ENCODE peak calls at places on chromosomes 13 and 19, in four cellular contexts. D is H1, S is GM12878, G is K562. L is an unnamed sample.

GRCh38 chr19:34246340-34246739 is 8.0 kb upstream of the GARRE1 start:
- DNase-seq in D (no peak), S (no peak), G (no peak), L (no peak)

GRCh38 chr13:23751195-23751594 is 138.0 kb downstream of the MIPEP start:
- DNase-seq in D (no peak), S (peak; percentile 41), G (no peak), L (peak; percentile 53)

GRCh38 chr19:7811989-7812388 is 18.0 kb upstream of the EVI5L start:
- DNase-seq in D (no peak), S (no peak), G (no peak), L (peak; percentile 28)

GRCh38 chr19:27738569-27739193 is 1474.3 kb downstream of the UQCRFS1 start:
- DNase-seq in D (no peak), S (no peak), G (no peak), L (no peak)

GRCh38 chr13:98919566-98919965 is 58.3 kb downstream of the DOCK9 start:
- DNase-seq in D (no peak), S (no peak), G (no peak), L (no peak)

GRCh38 chr13:51834581-51835158 is 10.3 kb downstream of the TMEM272 start:
- DNase-seq in D (no peak), S (no peak), G (no peak), L (no peak)

GRCh38 chr13:107124129-107124718 is 556.3 kb upstream of the ARGLU1 start:
- DNase-seq in D (no peak), S (no peak), G (no peak), L (peak; percentile 36)

GRCh38 chr13:49635599-49636433 is 7.5 kb downstream of the ARL11 start:
- DNase-seq in D (peak; percentile 33), S (peak; percentile 39), G (no peak), L (peak; percentile 43)

GRCh38 chr13:25980255-25980654 is 71.6 kb downstream of the SHISA2 start:
- DNase-seq in D (peak; percentile 46), S (no peak), G (peak; percentile 12), L (peak; percentile 3)

GRCh38 chr19:46732966-46733692 is 12.7 kb upstream of the FKRP start:
- DNase-seq in D (no peak), S (no peak), G (no peak), L (peak; percentile 44)

GRCh38 chr19:21505459-21506393 is at the start of gene ZNF429:
- DNase-seq in D (peak; percentile 85), S (peak; percentile 60), G (peak; percentile 94), L (peak; percentile 92)

GRCh38 chr19:39765091-39766076 is 13.3 kb upstream of the LEUTX start:
- DNase-seq in D (peak; percentile 13), S (no peak), G (peak; percentile 30), L (peak; percentile 41)

GRCh38 chr13:75180805-75181455 is 301.0 kb downstream of the TBC1D4 start:
- DNase-seq in D (no peak), S (no peak), G (no peak), L (peak; percentile 50)

GRCh38 chr19:47445937-47446402 is 25.7 kb downstream of the SLC8A2 start:
- DNase-seq in D (no peak), S (no peak), G (peak; percentile 61), L (no peak)

GRCh38 chr13:30071890-30072817 is 221.7 kb upstream of the UBL3 start:
- DNase-seq in D (no peak), S (no peak), G (no peak), L (no peak)

GRCh38 chr19:35513975-35514809 is 743 bp upstream of the DMKN start:
- DNase-seq in D (no peak), S (no peak), G (no peak), L (no peak)

GRCh38 chr19:33390120-33390907 is 16.8 kb downstream of the CEBPG start:
- DNase-seq in D (no peak), S (no peak), G (no peak), L (no peak)

GRCh38 chr13:29819157-29819556 is 31.3 kb downstream of the UBL3 start:
- DNase-seq in D (no peak), S (no peak), G (no peak), L (no peak)

GRCh38 chr13:34294483-34295129 is 476.7 kb downstream of the RFC3 start:
- DNase-seq in D (no peak), S (no peak), G (no peak), L (no peak)

GRCh38 chr19:7772752-7773291 is 9.8 kb downstream of the CLEC4M start:
- DNase-seq in D (no peak), S (peak; percentile 68), G (no peak), L (no peak)

GRCh38 chr19:942133-942645 is 16.4 kb downstream of the ARID3A start:
- DNase-seq in D (no peak), S (no peak), G (no peak), L (no peak)

GRCh38 chr19:43776285-43776684 is 4.5 kb downstream of the KCNN4 start:
- DNase-seq in D (no peak), S (no peak), G (peak; percentile 54), L (no peak)

GRCh38 chr13:29994911-29995601 is 144.6 kb upstream of the UBL3 start:
- DNase-seq in D (no peak), S (no peak), G (no peak), L (no peak)

GRCh38 chr13:39374741-39375189 is 228.2 kb downstream of the LHFPL6 start:
- DNase-seq in D (no peak), S (no peak), G (no peak), L (no peak)

GRCh38 chr19:33727331-33728028 is 69.2 kb upstream of the KCTD15 start:
- DNase-seq in D (no peak), S (no peak), G (no peak), L (no peak)

GRCh38 chr13:51520524-51520923 is 63.7 kb upstream of the WDFY2 start:
- DNase-seq in D (no peak), S (no peak), G (no peak), L (peak; percentile 80)

GRCh38 chr13:46367622-46368327 is 19.3 kb downstream of the RUBCNL start:
- DNase-seq in D (no peak), S (no peak), G (no peak), L (peak; percentile 45)

GRCh38 chr19:18814063-18814462 is 17.7 kb upstream of the UPF1 start:
- DNase-seq in D (no peak), S (no peak), G (no peak), L (no peak)

GRCh38 chr19:33736787-33737186 is 59.9 kb upstream of the KCTD15 start:
- DNase-seq in D (no peak), S (no peak), G (no peak), L (no peak)

GRCh38 chr13:110419391-110419791 is 112.3 kb downstream of the COL4A2 start:
- DNase-seq in D (no peak), S (no peak), G (no peak), L (no peak)

GRCh38 chr19:31980851-31981250 is 364.6 kb upstream of the ZNF507 start:
- DNase-seq in D (no peak), S (no peak), G (no peak), L (no peak)

GRCh38 chr19:5956728-5957127 is 21.2 kb downstream of the RANBP3 start:
- DNase-seq in D (no peak), S (no peak), G (no peak), L (no peak)

GRCh38 chr19:11142528-11143171 is 12.9 kb downstream of the SPC24 start:
- DNase-seq in D (no peak), S (no peak), G (peak; percentile 81), L (peak; percentile 95)

GRCh38 chr19:9295411-9295849 is 14.2 kb downstream of the ZNF699 start:
- DNase-seq in D (no peak), S (no peak), G (no peak), L (no peak)

GRCh38 chr13:29892149-29892548 is 41.7 kb upstream of the UBL3 start:
- DNase-seq in D (no peak), S (no peak), G (no peak), L (no peak)

GRCh38 chr19:1812426-1813196 is 535 bp upstream of the ATP8B3 start:
- DNase-seq in D (peak; percentile 93), S (peak; percentile 82), G (peak; percentile 94), L (peak; percentile 90)

DNA sequence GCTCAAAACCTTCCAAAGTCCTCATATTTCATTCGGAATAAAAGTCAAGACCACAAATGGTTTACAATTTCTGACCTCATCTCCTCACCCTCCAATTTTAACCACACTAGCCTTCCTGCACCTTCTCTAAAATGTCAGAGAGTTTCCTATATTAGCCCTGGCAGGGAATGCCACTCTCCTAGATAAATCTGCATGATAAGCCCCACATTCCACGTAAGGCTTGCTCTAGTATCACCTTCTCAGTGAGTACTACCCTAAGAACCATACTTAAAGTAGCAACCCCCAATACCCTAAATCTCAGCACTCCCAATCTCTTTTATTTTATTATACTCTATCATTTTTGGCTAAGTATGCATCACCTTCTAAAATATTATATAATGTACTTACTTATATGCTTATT is 100.5 kb upstream of the SLITRK5 start:
- DNase-seq in D (no peak), S (no peak), G (no peak), L (no peak)
- TF ChIP-seq CHD1 in D (no peak), S (no peak), G (no peak), L (no peak)

DNA sequence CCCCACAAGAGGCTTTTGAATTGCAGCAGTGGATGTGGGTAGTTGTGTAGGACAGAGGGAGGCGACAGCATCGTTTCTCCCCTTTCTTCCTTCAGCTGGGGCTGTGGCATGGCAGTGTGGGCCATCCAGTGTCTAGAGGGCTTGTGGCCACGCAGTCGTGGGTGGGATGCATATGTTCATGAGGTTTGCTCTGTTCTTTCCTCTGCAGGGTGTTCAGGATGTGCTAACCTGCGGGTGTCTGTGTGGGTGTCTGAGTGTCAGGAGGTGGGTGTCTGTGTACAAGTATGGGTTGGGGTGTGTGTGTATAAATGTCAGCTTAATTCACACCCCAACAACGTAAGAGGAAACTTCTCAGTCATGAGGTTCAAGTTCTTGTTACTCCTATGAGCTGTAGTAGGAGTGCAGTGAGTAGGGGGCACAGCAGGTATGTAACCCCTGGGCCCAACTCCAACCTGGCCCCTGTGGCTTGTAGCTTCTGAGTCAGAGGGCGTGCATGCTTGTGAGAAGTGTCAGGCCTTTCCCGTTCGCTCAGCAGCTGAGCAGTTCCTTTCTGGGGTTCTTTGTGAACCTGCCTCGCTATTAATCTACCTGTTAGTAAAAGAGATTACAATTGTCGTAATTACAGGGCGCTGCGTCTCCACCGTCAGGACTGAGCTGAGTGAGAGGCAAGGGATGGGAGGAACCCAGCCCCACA is 49.0 kb downstream of the NFIX start:
- DNase-seq in D (no peak), S (no peak), G (no peak), L (peak; percentile 62)
- TF ChIP-seq CHD1 in D (no peak), S (no peak), G (no peak), L (no peak)

GRCh38 chr13:20193142-20193923 is 595 bp upstream of the GJB2 start:
- DNase-seq in D (no peak), S (no peak), G (no peak), L (no peak)

GRCh38 chr13:20193924-20194631 is 1.3 kb upstream of the GJB2 start:
- DNase-seq in D (no peak), S (no peak), G (no peak), L (no peak)

GRCh38 chr13:20198781-20199180 is 6.0 kb upstream of the GJB2 start:
- DNase-seq in D (no peak), S (no peak), G (no peak), L (no peak)

GRCh38 chr13:20195846-20196245 is 3.1 kb upstream of the GJB2 start:
- DNase-seq in D (no peak), S (no peak), G (no peak), L (no peak)

GRCh38 chr13:20197361-20197834 is 4.7 kb upstream of the GJB2 start:
- DNase-seq in D (no peak), S (no peak), G (peak; percentile 37), L (peak; percentile 56)
- TF ChIP-seq CHD1 in D (no peak), S (no peak), G (no peak), L (no peak)

GRCh38 chr13:85588359-85588758 is 210.9 kb downstream of the SLITRK6 start:
- DNase-seq in D (no peak), S (no peak), G (no peak), L (no peak)

GRCh38 chr13:85586856-85587255 is 212.4 kb downstream of the SLITRK6 start:
- DNase-seq in D (no peak), S (no peak), G (no peak), L (no peak)

GRCh38 chr13:85586422-85586831 is 212.8 kb downstream of the SLITRK6 start:
- DNase-seq in D (no peak), S (no peak), G (no peak), L (peak; percentile 85)

GRCh38 chr13:85582890-85583289 is 216.3 kb downstream of the SLITRK6 start:
- DNase-seq in D (no peak), S (no peak), G (no peak), L (peak; percentile 28)
- TF ChIP-seq CHD1 in D (no peak), S (no peak), G (no peak), L (no peak)

L was measured in IMR-90.